ENCODE peak calls at places on chromosome 6, in four cellular contexts. Z is IMR-90, N is H9, G is H1. C is an unnamed sample.
A peak's percentile ranks its signal among the peaks of the same experiment; 100 is the strongest.

GRCh38 chr6:109393882-109394281 is 11.6 kb upstream of the CD164 start:
- DNase-seq in G (no peak), N (no peak), Z (peak; percentile 22), C (no peak)

GRCh38 chr6:131660195-131660594 is 23.1 kb downstream of the ENPP3 start:
- DNase-seq in N (no peak), Z (peak; percentile 78), G (no peak), C (peak; percentile 3)

GRCh38 chr6:150298676-150299075 is 70.1 kb upstream of the IYD start:
- DNase-seq in G (no peak), N (no peak), Z (no peak), C (no peak)

GRCh38 chr6:37607949-37608348 is 89.7 kb downstream of the MDGA1 start:
- DNase-seq in Z (peak; percentile 57), G (no peak), N (no peak), C (peak; percentile 36)

GRCh38 chr6:16362296-16362695 is 123.9 kb downstream of the GMPR start:
- DNase-seq in N (no peak), Z (no peak), G (no peak), C (no peak)

GRCh38 chr6:110951986-110952794 is 6.3 kb upstream of the GTF3C6 start:
- DNase-seq in G (no peak), Z (peak; percentile 47), N (no peak), C (peak; percentile 16)

GRCh38 chr6:92906385-92906784 is 513.0 kb downstream of the EPHA7 start:
- DNase-seq in Z (no peak), N (no peak), G (no peak), C (peak; percentile 8)

GRCh38 chr6:91029211-91029610 is 442.3 kb upstream of the MAP3K7 start:
- DNase-seq in Z (no peak), G (no peak), N (no peak), C (no peak)

GRCh38 chr6:127576874-127577273 is at the start of gene C6orf58:
- DNase-seq in G (no peak), Z (no peak), N (no peak), C (no peak)

GRCh38 chr6:138028893-138029292 is 78.3 kb downstream of the PERP start:
- DNase-seq in G (no peak), N (no peak), Z (no peak), C (no peak)

DNA sequence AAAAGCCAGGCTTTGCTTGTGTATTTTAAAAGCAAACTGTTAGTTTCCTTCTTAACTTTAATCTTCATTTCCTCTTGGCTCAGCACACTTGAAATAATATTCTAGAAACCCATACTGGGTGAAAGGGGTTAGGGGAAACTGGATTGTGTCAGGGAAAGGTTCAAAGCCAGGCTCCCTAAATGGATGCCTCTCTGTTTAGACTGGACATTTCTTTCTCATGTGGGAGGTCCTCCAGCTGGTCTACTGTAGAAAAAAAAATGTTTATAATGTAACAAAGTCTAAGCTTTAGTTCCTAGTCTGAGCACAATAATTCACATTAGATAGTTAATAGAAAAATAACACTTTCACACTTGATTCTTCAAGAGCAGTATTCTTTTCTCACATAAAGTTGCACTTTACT is 89.0 kb upstream of the AKIRIN2 start:
- DNase-seq in Z (peak; percentile 16), N (no peak), G (no peak), C (no peak)
- H3K56ac ChIP-seq in Z (no peak overlapping the region), N (no peak overlapping the region), G (no peak overlapping the region), C (no peak overlapping the region)

GRCh38 chr6:15239606-15240364 is 6.1 kb upstream of the JARID2 start:
- DNase-seq in N (no peak), Z (no peak), G (no peak), C (no peak)
- H3K56ac ChIP-seq in N (no peak overlapping the region), Z (no peak overlapping the region), G (no peak overlapping the region), C (no peak overlapping the region)

GRCh38 chr6:23013776-23014175 is 444.4 kb downstream of the HDGFL1 start:
- DNase-seq in G (no peak), Z (peak; percentile 80), N (no peak), C (peak; percentile 52)
- H3K56ac ChIP-seq in G (no peak overlapping the region), Z (no peak overlapping the region), N (no peak overlapping the region), C (no peak overlapping the region)

DNA sequence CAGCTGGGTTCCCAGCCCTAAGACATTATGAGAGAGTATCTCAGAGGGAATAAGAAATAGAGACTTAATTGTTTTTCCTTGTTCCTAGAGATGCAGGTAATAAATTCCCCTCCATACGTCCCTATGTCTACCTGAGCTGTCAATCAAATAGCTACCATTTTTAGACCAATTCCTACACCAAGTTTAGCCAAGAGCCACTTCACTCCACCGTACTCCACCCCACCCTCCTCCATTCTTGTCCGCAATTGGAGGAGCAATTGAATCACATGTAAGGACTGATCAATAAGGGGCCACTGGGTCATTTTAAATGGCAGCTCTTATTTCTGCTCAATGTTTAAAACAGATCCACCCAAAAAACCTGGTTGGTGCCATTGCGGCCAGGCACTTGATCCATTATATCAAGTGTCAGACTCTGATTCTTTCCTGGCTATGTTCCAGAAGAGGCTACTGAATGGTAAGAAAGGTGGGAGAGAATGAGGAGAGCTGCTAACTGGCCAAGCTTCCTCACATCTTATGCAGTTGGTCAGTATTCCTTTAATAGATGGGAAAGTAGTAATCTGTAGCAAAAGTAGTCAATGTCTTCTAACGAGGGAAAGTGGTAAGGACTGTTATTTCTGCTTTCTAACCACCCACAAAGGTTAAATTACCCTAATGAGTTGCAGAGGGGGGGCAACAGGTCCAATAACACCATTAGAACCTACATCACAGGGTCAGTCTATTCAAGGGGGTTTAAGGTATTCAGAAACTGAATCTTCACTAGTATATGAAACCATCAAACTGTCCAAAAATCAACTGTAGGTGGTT is 34.1 kb downstream of the ARHGAP18 start:
- DNase-seq in N (no peak), Z (no peak), G (no peak), C (no peak)
- H3K56ac ChIP-seq in N (no peak overlapping the region), Z (no peak overlapping the region), G (no peak overlapping the region), C (no peak overlapping the region)

DNA sequence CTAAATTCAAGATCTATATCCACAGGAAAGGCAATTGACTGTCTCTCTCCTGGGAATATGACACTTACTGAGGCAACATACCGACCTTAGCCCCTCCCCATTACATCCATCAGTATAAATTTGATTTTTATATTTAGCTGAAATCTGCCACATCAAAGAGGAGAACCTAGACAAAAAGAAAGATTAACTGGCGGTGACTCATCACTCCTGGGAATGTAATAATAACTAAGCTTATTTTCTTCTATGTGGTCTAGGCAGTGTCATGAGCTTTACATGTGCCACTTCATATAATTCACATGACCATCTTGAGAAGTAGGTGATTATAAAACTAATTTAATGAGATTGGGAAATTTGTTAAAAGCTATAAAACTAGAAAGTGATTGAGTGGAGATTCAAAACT is 520.0 kb upstream of the HS3ST5 start:
- DNase-seq in Z (no peak), G (no peak), N (no peak), C (no peak)
- H3K56ac ChIP-seq in Z (no peak overlapping the region), G (no peak overlapping the region), N (no peak overlapping the region), C (no peak overlapping the region)

DNA sequence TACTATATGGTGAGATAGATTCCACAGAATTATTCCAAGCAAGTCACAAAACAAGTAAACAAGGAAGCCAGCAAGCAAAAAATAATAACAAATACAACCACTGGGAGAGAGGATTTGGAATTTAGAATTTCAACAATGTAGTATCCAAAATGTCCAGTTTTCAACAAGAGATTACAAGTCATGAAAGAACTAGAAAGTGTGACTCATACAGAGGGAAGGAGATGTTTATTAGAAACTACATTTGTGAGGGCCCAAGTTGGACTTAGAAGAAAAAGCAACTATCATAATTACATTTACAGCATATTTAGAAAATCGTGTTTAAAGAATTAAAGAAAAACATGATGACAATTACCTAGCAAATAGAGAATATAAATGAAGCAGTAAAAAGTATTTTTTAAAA is 494.6 kb upstream of the ID4 start:
- DNase-seq in N (no peak), G (no peak), Z (no peak), C (no peak)
- H3K56ac ChIP-seq in N (no peak overlapping the region), G (no peak overlapping the region), Z (no peak overlapping the region), C (no peak overlapping the region)

C was measured in mesendoderm.